ENCODE peak calls at places on chromosomes 5 and 9, in eight cellular contexts. One of them, this sample, is unnamed.

GRCh38 chr5:10168254-10168653 is 81.4 kb downstream of the ATPSCKMT start:
- DNase-seq in transverse colon: no peak
- DNase-seq in RPMI8226: no peak
- DNase-seq in stimulated activated CD4-positive, alpha-beta T cell treated with anti-CD3 and anti-CD28 coated beads, Interleukin-2, amount 100 ng/mL, for 24 hours: no peak
- DNase-seq in stomach: no peak
- DNase-seq in lung: no peak
- DNase-seq in stromal cell of bone marrow: no peak
- DNase-seq in HEK293T: no peak
- DNase-seq in this sample: no peak

GRCh38 chr9:107991581-107991980 is 502.0 kb upstream of the KLF4 start:
- DNase-seq in transverse colon: no peak
- DNase-seq in stromal cell of bone marrow: no peak
- DNase-seq in RPMI8226: no peak
- DNase-seq in stomach: no peak
- DNase-seq in HEK293T: no peak
- DNase-seq in stimulated activated CD4-positive, alpha-beta T cell treated with anti-CD3 and anti-CD28 coated beads, Interleukin-2, amount 100 ng/mL, for 24 hours: no peak
- DNase-seq in lung: no peak
- DNase-seq in this sample: no peak

GRCh38 chr5:173557123-173557903 is 59.1 kb downstream of the BOD1 start:
- DNase-seq in RPMI8226: no peak
- DNase-seq in stromal cell of bone marrow: no peak
- DNase-seq in transverse colon: no peak
- DNase-seq in lung: no peak
- DNase-seq in stomach: no peak
- DNase-seq in HEK293T: no peak
- DNase-seq in stimulated activated CD4-positive, alpha-beta T cell treated with anti-CD3 and anti-CD28 coated beads, Interleukin-2, amount 100 ng/mL, for 24 hours: no peak
- DNase-seq in this sample: no peak

GRCh38 chr9:98852961-98853360 is 45.5 kb downstream of the GALNT12 start:
- DNase-seq in stimulated activated CD4-positive, alpha-beta T cell treated with anti-CD3 and anti-CD28 coated beads, Interleukin-2, amount 100 ng/mL, for 24 hours: no peak
- DNase-seq in lung: no peak
- DNase-seq in stomach: no peak
- DNase-seq in transverse colon: no peak
- DNase-seq in HEK293T: no peak
- DNase-seq in stromal cell of bone marrow: no peak
- DNase-seq in RPMI8226: no peak
- DNase-seq in this sample: no peak

GRCh38 chr9:117098331-117098730 is 316.5 kb downstream of the ASTN2 start:
- DNase-seq in HEK293T: no peak
- DNase-seq in stimulated activated CD4-positive, alpha-beta T cell treated with anti-CD3 and anti-CD28 coated beads, Interleukin-2, amount 100 ng/mL, for 24 hours: no peak
- DNase-seq in transverse colon: no peak
- DNase-seq in stromal cell of bone marrow: no peak
- DNase-seq in RPMI8226: no peak
- DNase-seq in stomach: no peak
- DNase-seq in lung: no peak
- DNase-seq in this sample: no peak

GRCh38 chr5:133240425-133241091 is 188.7 kb downstream of the HSPA4 start:
- DNase-seq in HEK293T: no peak
- DNase-seq in stimulated activated CD4-positive, alpha-beta T cell treated with anti-CD3 and anti-CD28 coated beads, Interleukin-2, amount 100 ng/mL, for 24 hours: peak
- DNase-seq in stomach: peak
- DNase-seq in stromal cell of bone marrow: peak
- DNase-seq in transverse colon: no peak
- DNase-seq in RPMI8226: no peak
- DNase-seq in lung: no peak
- DNase-seq in this sample: peak

GRCh38 chr5:94316916-94317838 is 301.2 kb downstream of the KIAA0825 start:
- DNase-seq in transverse colon: no peak
- DNase-seq in HEK293T: no peak
- DNase-seq in stromal cell of bone marrow: no peak
- DNase-seq in stimulated activated CD4-positive, alpha-beta T cell treated with anti-CD3 and anti-CD28 coated beads, Interleukin-2, amount 100 ng/mL, for 24 hours: no peak
- DNase-seq in RPMI8226: no peak
- DNase-seq in stomach: no peak
- DNase-seq in lung: no peak
- DNase-seq in this sample: no peak

GRCh38 chr9:103242025-103242424 is 246.9 kb downstream of the CYLC2 start:
- DNase-seq in lung: no peak
- DNase-seq in RPMI8226: no peak
- DNase-seq in stimulated activated CD4-positive, alpha-beta T cell treated with anti-CD3 and anti-CD28 coated beads, Interleukin-2, amount 100 ng/mL, for 24 hours: no peak
- DNase-seq in stomach: no peak
- DNase-seq in stromal cell of bone marrow: no peak
- DNase-seq in transverse colon: no peak
- DNase-seq in HEK293T: no peak
- DNase-seq in this sample: no peak

GRCh38 chr5:62475072-62475471 is 62.5 kb downstream of the IPO11 start:
- DNase-seq in transverse colon: no peak
- DNase-seq in stromal cell of bone marrow: peak
- DNase-seq in stomach: no peak
- DNase-seq in HEK293T: no peak
- DNase-seq in stimulated activated CD4-positive, alpha-beta T cell treated with anti-CD3 and anti-CD28 coated beads, Interleukin-2, amount 100 ng/mL, for 24 hours: no peak
- DNase-seq in lung: no peak
- DNase-seq in RPMI8226: no peak
- DNase-seq in this sample: no peak

GRCh38 chr9:108951578-108951977 is 17.4 kb downstream of the ABITRAM start:
- DNase-seq in stromal cell of bone marrow: no peak
- DNase-seq in transverse colon: no peak
- DNase-seq in RPMI8226: no peak
- DNase-seq in stimulated activated CD4-positive, alpha-beta T cell treated with anti-CD3 and anti-CD28 coated beads, Interleukin-2, amount 100 ng/mL, for 24 hours: no peak
- DNase-seq in stomach: no peak
- DNase-seq in HEK293T: no peak
- DNase-seq in lung: no peak
- DNase-seq in this sample: no peak

GRCh38 chr9:93577045-93577939 is 908 bp downstream of the PHF2 start:
- DNase-seq in RPMI8226: peak
- DNase-seq in HEK293T: no peak
- DNase-seq in stromal cell of bone marrow: no peak
- DNase-seq in transverse colon: peak
- DNase-seq in lung: peak
- DNase-seq in stimulated activated CD4-positive, alpha-beta T cell treated with anti-CD3 and anti-CD28 coated beads, Interleukin-2, amount 100 ng/mL, for 24 hours: no peak
- DNase-seq in stomach: peak
- DNase-seq in this sample: no peak

GRCh38 chr5:55634204-55634785 is 77.8 kb downstream of the SLC38A9 start:
- DNase-seq in transverse colon: no peak
- DNase-seq in lung: no peak
- DNase-seq in stimulated activated CD4-positive, alpha-beta T cell treated with anti-CD3 and anti-CD28 coated beads, Interleukin-2, amount 100 ng/mL, for 24 hours: no peak
- DNase-seq in HEK293T: no peak
- DNase-seq in stromal cell of bone marrow: peak
- DNase-seq in RPMI8226: peak
- DNase-seq in stomach: no peak
- DNase-seq in this sample: peak

GRCh38 chr9:34982352-34982751 is 7.2 kb upstream of the DNAJB5 start:
- DNase-seq in stomach: no peak
- DNase-seq in HEK293T: no peak
- DNase-seq in lung: no peak
- DNase-seq in transverse colon: no peak
- DNase-seq in stromal cell of bone marrow: no peak
- DNase-seq in stimulated activated CD4-positive, alpha-beta T cell treated with anti-CD3 and anti-CD28 coated beads, Interleukin-2, amount 100 ng/mL, for 24 hours: no peak
- DNase-seq in RPMI8226: no peak
- DNase-seq in this sample: no peak

GRCh38 chr5:9781882-9782281 is 151.7 kb upstream of the TAS2R1 start:
- DNase-seq in lung: no peak
- DNase-seq in stimulated activated CD4-positive, alpha-beta T cell treated with anti-CD3 and anti-CD28 coated beads, Interleukin-2, amount 100 ng/mL, for 24 hours: no peak
- DNase-seq in HEK293T: no peak
- DNase-seq in stomach: no peak
- DNase-seq in transverse colon: no peak
- DNase-seq in stromal cell of bone marrow: no peak
- DNase-seq in RPMI8226: no peak
- DNase-seq in this sample: peak

GRCh38 chr9:96621619-96622018 is 2.0 kb upstream of the CDC14B start:
- DNase-seq in stromal cell of bone marrow: no peak
- DNase-seq in stimulated activated CD4-positive, alpha-beta T cell treated with anti-CD3 and anti-CD28 coated beads, Interleukin-2, amount 100 ng/mL, for 24 hours: no peak
- DNase-seq in RPMI8226: no peak
- DNase-seq in stomach: no peak
- DNase-seq in transverse colon: no peak
- DNase-seq in lung: no peak
- DNase-seq in HEK293T: no peak
- DNase-seq in this sample: no peak

GRCh38 chr5:135332519-135333150 is 66.4 kb downstream of the MACROH2A1 start:
- DNase-seq in transverse colon: no peak
- DNase-seq in RPMI8226: peak
- DNase-seq in HEK293T: peak
- DNase-seq in stomach: no peak
- DNase-seq in lung: no peak
- DNase-seq in stromal cell of bone marrow: peak
- DNase-seq in stimulated activated CD4-positive, alpha-beta T cell treated with anti-CD3 and anti-CD28 coated beads, Interleukin-2, amount 100 ng/mL, for 24 hours: no peak
- DNase-seq in this sample: no peak

GRCh38 chr5:141512390-141513020 is 23.6 kb downstream of the PCDHGC5 start:
- DNase-seq in stromal cell of bone marrow: peak
- DNase-seq in transverse colon: peak
- DNase-seq in stomach: peak
- DNase-seq in stimulated activated CD4-positive, alpha-beta T cell treated with anti-CD3 and anti-CD28 coated beads, Interleukin-2, amount 100 ng/mL, for 24 hours: peak
- DNase-seq in HEK293T: peak
- DNase-seq in RPMI8226: peak
- DNase-seq in lung: peak
- DNase-seq in this sample: no peak

GRCh38 chr5:173202266-173202875 is 32.6 kb downstream of the NKX2-5 start:
- DNase-seq in stimulated activated CD4-positive, alpha-beta T cell treated with anti-CD3 and anti-CD28 coated beads, Interleukin-2, amount 100 ng/mL, for 24 hours: no peak
- DNase-seq in stromal cell of bone marrow: no peak
- DNase-seq in lung: no peak
- DNase-seq in stomach: no peak
- DNase-seq in transverse colon: no peak
- DNase-seq in RPMI8226: no peak
- DNase-seq in HEK293T: no peak
- DNase-seq in this sample: no peak

GRCh38 chr5:154944716-154945115 is 3.8 kb downstream of the MRPL22 start:
- DNase-seq in stomach: no peak
- DNase-seq in transverse colon: no peak
- DNase-seq in RPMI8226: no peak
- DNase-seq in lung: no peak
- DNase-seq in stimulated activated CD4-positive, alpha-beta T cell treated with anti-CD3 and anti-CD28 coated beads, Interleukin-2, amount 100 ng/mL, for 24 hours: no peak
- DNase-seq in stromal cell of bone marrow: no peak
- DNase-seq in HEK293T: no peak
- DNase-seq in this sample: no peak